ENCODE peak calls at places on chromosomes 6 and 20, in six cellular contexts. R is stimulated activated naive CD4-positive, alpha-beta T cell treated with Interleukin-2 at 50 U/mL for 16 hours; F is GF-D8; D is NCI-H1105; I is stimulated activated CD8-positive, alpha-beta memory T cell treated with anti-CD3 and anti-CD28 coated beads, Interleukin-15, amount 100 ng/mL, for 24 hours; S is activated CD4-positive, alpha-beta T cell treated with anti-CD3 and anti-CD28 coated beads for 4 hours. O is an unnamed sample.

GRCh38 chr6:70956191-70956450 is 739 bp downstream of the B3GAT2 start:
- DNase-seq in R (no peak), F (no peak), D (no peak), I (no peak), S (no peak), O (no peak)

GRCh38 chr6:46032112-46032998 is 16.7 kb upstream of the CLIC5 start:
- DNase-seq in R (no peak), F (no peak), D (no peak), I (no peak), S (no peak), O (no peak)

GRCh38 chr6:41655706-41656668 is 17.7 kb downstream of the MDFI start:
- DNase-seq in R (no peak), F (no peak), D (no peak), I (no peak), S (no peak), O (no peak)

GRCh38 chr6:140663094-140663493 is 1288.6 kb upstream of the CITED2 start:
- DNase-seq in R (no peak), F (no peak), D (no peak), I (no peak), S (no peak), O (no peak)

GRCh38 chr6:119368917-119369316 is 19.4 kb upstream of the MAN1A1 start:
- DNase-seq in R (no peak), F (no peak), D (no peak), I (no peak), S (no peak), O (no peak)

GRCh38 chr20:62953167-62953838 is 794 bp downstream of the SLC17A9 start:
- DNase-seq in R (no peak), F (no peak), D (no peak), I (no peak), S (no peak), O (no peak)

GRCh38 chr20:47334022-47334551 is 22.4 kb downstream of the ZMYND8 start:
- DNase-seq in R (no peak), F (no peak), D (no peak), I (no peak), S (no peak), O (peak)

GRCh38 chr20:49187330-49188100 is 619 bp downstream of the STAU1 start:
- DNase-seq in R (peak), F (no peak), D (no peak), I (no peak), S (no peak), O (peak)

GRCh38 chr6:121897337-121897760 is 461.9 kb downstream of the GJA1 start:
- DNase-seq in R (no peak), F (no peak), D (peak), I (no peak), S (no peak), O (no peak)

GRCh38 chr20:17620371-17621228 is 50.7 kb downstream of the DSTN start:
- DNase-seq in R (no peak), F (no peak), D (no peak), I (no peak), S (no peak), O (no peak)

GRCh38 chr20:2093200-2093781 is 8.3 kb upstream of the STK35 start:
- DNase-seq in R (no peak), F (no peak), D (peak), I (no peak), S (peak), O (no peak)